ENCODE peak calls at places on chromosomes 4 and X, in four cellular contexts. U, I, Q and L are unnamed samples.

GRCh38 chr4:137283737-137284136 is 248.6 kb downstream of the PCDH18 start:
- DNase-seq in U (no peak), I (peak; percentile 49), Q (peak; percentile 70), L (no peak)

GRCh38 chrX:106999002-106999975 is 723 bp downstream of the MORC4 start:
- DNase-seq in U (peak; percentile 63), I (peak; percentile 73), Q (peak; percentile 64), L (peak; percentile 7)

GRCh38 chr4:21386166-21386780 is 562.3 kb downstream of the KCNIP4 start:
- DNase-seq in U (no peak), I (no peak), Q (no peak), L (no peak)

GRCh38 chr4:137558951-137559350 is 26.7 kb upstream of the PCDH18 start:
- DNase-seq in U (no peak), I (peak; percentile 52), Q (peak; percentile 39), L (no peak)

GRCh38 chrX:111928457-111928856 is 52.5 kb downstream of the TRPC5OS start:
- DNase-seq in U (no peak), I (no peak), Q (no peak), L (no peak)

GRCh38 chr4:68176500-68176899 is 46.8 kb upstream of the TMPRSS11F start:
- DNase-seq in U (no peak), I (peak; percentile 33), Q (peak; percentile 24), L (no peak)

GRCh38 chr4:1460967-1461868 is 55.0 kb upstream of the NKX1-1 start:
- DNase-seq in U (peak; percentile 19), I (peak; percentile 1), Q (no peak), L (no peak)

GRCh38 chr4:13289391-13289790 is 194.7 kb downstream of the RAB28 start:
- DNase-seq in U (no peak), I (peak; percentile 36), Q (peak; percentile 43), L (no peak)

GRCh38 chr4:182224192-182224850 is 18.9 kb upstream of the TENM3 start:
- DNase-seq in U (no peak), I (no peak), Q (no peak), L (no peak)

GRCh38 chr4:185915817-185916216 is 103.8 kb upstream of the SORBS2 start:
- DNase-seq in U (no peak), I (no peak), Q (no peak), L (no peak)

DNA sequence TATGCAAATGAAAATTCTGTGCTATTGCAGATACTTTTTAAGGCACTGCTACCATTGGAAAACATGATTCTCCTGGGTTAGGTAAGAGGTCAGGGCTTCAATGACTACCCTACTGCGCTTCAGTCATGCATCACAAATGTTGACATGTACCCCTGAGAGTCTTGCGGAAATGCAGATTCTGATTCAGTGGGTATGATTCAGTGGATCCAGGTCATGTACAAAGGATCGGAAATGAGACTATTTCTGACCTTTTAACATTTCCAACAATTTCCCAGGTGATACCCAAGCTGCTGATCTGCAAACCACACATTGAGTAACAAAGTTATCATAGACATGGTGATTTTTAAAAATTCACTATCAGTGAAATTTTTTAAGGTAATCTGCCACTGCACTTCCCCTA is 62.6 kb downstream of the DDX53 start:
- DNase-seq in U (no peak), I (peak; percentile 36), Q (peak; percentile 22), L (no peak)
- TF ChIP-seq CTCF in U (no peak), I (no peak), Q (no peak), L (no peak)

DNA sequence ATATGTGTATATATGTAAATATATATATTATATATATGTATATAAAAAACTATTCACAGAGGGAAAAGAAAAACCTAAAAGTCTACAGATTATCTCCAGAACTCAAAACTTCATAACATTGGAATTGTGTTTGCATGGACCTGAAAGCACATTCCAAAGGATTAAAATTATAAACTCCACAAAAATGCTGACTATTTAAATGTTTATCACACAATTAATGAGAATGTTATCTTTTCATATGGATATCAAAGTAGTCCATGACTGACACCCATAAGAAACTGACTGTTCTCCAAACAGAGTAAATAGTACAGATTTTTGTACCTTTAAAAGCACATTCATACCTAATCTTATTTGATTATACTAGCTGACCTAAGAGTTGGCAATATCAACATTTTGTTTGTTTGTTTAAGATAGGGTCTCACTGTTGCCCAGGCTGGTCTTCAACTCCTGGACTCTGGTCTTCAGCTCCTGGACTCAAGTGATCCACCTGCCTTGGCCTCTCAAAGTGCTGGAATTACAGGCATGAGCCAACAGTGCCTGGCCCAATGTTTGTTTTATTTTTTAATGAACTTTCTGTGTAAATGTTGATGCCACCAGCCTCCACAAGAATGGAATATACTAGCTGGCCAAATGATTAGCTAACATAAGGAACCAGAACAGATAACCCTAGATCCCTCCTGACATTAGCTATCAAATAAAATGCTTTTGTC is 50.0 kb downstream of the SLC39A8 start:
- DNase-seq in U (no peak), I (no peak), Q (no peak), L (no peak)
- TF ChIP-seq CTCF in U (no peak), I (no peak), Q (no peak), L (no peak)

GRCh38 chr4:36386691-36387090 is 105.3 kb downstream of the DTHD1 start:
- DNase-seq in U (no peak), I (no peak), Q (no peak), L (no peak)
- TF ChIP-seq CTCF in U (no peak), I (no peak), Q (peak; percentile 26), L (no peak)

DNA sequence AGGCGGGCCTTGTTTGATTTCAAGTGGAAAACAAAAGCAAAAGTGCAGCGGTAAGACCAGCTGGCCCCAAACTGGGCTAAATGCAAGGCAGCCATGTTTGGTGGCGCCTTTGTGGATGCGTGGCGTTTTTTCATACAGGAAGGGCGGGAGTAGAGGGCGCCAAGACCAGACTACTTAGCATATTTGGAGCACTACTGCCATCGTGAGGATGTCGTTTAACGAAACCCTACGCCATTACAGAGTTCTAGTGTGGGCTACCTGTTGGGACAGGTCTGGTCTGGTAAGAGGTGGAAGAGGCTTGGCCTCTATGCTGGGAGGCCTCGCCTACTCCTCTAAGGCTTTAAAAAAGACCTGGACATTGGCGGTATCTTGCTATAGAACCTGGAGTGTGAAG is 230.7 kb upstream of the STK26 start:
- DNase-seq in U (peak; percentile 88), I (peak; percentile 23), Q (no peak), L (peak; percentile 21)
- TF ChIP-seq CTCF in U (peak; percentile 58), I (no peak), Q (no peak), L (no peak)

DNA sequence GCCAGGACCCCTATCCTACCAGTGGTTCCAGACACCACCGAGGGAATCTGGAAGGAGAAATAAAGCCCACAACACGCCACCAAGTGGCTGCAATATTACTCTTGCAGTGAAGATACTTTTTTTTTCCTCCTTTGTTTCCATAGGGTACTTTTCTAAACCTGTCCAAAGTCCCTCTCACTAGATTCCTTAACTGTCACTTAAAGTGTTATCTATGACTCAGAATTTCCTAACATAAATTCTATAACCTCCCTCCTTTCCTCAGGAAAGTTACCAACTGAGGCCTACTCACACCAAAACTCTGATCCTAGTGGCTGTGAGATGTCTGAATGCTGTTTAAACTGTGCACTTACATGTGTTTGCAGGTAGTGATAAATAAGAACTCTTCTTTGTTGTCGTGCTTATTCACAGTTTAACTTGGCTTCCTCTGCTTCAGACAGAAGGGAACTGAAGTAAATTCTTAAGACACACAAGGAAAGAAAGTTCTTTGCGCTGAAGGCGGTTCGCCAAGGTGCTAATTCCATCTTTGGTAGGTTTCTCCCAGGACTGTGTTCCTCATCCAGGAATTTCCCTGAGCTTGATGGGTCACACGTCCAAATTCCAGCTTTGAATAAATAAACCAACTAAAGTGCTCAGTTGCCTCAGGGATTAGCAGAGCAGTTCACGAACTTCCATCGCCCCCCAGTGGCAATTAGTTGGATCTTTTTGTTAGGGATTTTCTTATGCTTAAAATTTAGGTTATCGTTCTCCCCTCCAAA is 10.7 kb upstream of the HCCS start:
- DNase-seq in U (no peak), I (peak; percentile 65), Q (peak; percentile 75), L (no peak)
- TF ChIP-seq CTCF in U (no peak), I (peak; percentile 73), Q (peak; percentile 47), L (peak; percentile 9)

GRCh38 chr4:4720671-4721070 is 138.8 kb upstream of the MSX1 start:
- DNase-seq in U (no peak), I (no peak), Q (no peak), L (no peak)

GRCh38 chr4:4727536-4727935 is 131.9 kb upstream of the MSX1 start:
- DNase-seq in U (no peak), I (no peak), Q (no peak), L (no peak)

GRCh38 chr4:4721636-4722035 is 137.8 kb upstream of the MSX1 start:
- DNase-seq in U (no peak), I (no peak), Q (no peak), L (no peak)

GRCh38 chr4:4730214-4730613 is 129.3 kb upstream of the MSX1 start:
- DNase-seq in U (no peak), I (no peak), Q (no peak), L (no peak)

GRCh38 chr4:4726051-4726450 is 133.4 kb upstream of the MSX1 start:
- DNase-seq in U (no peak), I (no peak), Q (no peak), L (no peak)
- TF ChIP-seq CTCF in U (no peak), I (peak; percentile 48), Q (peak; percentile 34), L (no peak)

GRCh38 chr4:102089850-102090621 is 255.2 kb downstream of the SLC39A8 start:
- DNase-seq in U (no peak), I (no peak), Q (no peak), L (no peak)
- TF ChIP-seq CTCF in U (no peak), I (no peak), Q (no peak), L (no peak)